ENCODE peak calls at places on chromosomes 6 and 20, in five cellular contexts. T is amniotic stem cell, F is myocyte, H is KBM-7, M is foreskin fibroblast. Z is an unnamed sample.

GRCh38 chr6:24356310-24357035 is 1.4 kb downstream of the DCDC2 start:
- DNase-seq in T (no peak), F (no peak), H (no peak), M (no peak), Z (no peak)

GRCh38 chr6:45713981-45714685 is 301.5 kb downstream of the CLIC5 start:
- DNase-seq in T (no peak), F (no peak), H (no peak), M (no peak), Z (no peak)

GRCh38 chr6:2921520-2922115 is 18.5 kb upstream of the SERPINB9 start:
- DNase-seq in T (no peak), F (no peak), H (no peak), M (no peak), Z (no peak)

GRCh38 chr6:44078795-44079671 is 48.2 kb downstream of the MRPL14 start:
- DNase-seq in T (no peak), F (peak), H (peak), M (peak), Z (peak)

GRCh38 chr20:46501961-46502360 is 11.4 kb downstream of the ZNF334 start:
- DNase-seq in T (no peak), F (no peak), H (no peak), M (no peak), Z (peak)

GRCh38 chr20:47784599-47785320 is 521 bp downstream of the SULF2 start:
- DNase-seq in T (no peak), F (peak), H (peak), M (peak), Z (no peak)

GRCh38 chr6:63476302-63476701 is 96.0 kb upstream of the LOC128125822 start:
- DNase-seq in T (no peak), F (peak), H (peak), M (no peak), Z (no peak)

GRCh38 chr6:5333653-5334052 is 72.3 kb downstream of the FARS2 start:
- DNase-seq in T (no peak), F (peak), H (no peak), M (peak), Z (no peak)

GRCh38 chr6:93786474-93787330 is 367.3 kb upstream of the EPHA7 start:
- DNase-seq in T (no peak), F (peak), H (no peak), M (peak), Z (no peak)

GRCh38 chr20:63704749-63705117 is 3.0 kb downstream of the ARFRP1 start:
- DNase-seq in T (no peak), F (no peak), H (no peak), M (no peak), Z (no peak)

GRCh38 chr6:29743568-29743967 is 20.3 kb downstream of the HLA-F start:
- DNase-seq in T (no peak), F (no peak), H (no peak), M (no peak), Z (no peak)

Z was measured in trophoblast cell.